ENCODE peak calls at places on chromosomes 12 and 14, in eight cellular contexts. T, S, Q, E, M, V, G and L are unnamed samples.

GRCh38 chr12:15050664-15051063 is 77.8 kb downstream of the PDE6H start:
- DNase-seq in T (no peak), S (peak), Q (no peak), E (peak), M (no peak), V (no peak), G (no peak), L (no peak)

GRCh38 chr12:115752913-115753726 is 524.4 kb downstream of the MED13L start:
- DNase-seq in T (no peak), S (peak), Q (peak), E (peak), M (no peak), V (peak), G (no peak), L (peak)

GRCh38 chr12:105820407-105821140 is 318.2 kb downstream of the NUAK1 start:
- DNase-seq in T (peak), S (peak), Q (peak), E (no peak), M (no peak), V (no peak), G (peak), L (no peak)

GRCh38 chr12:124683330-124683662 is 115.9 kb upstream of the NCOR2 start:
- DNase-seq in T (no peak), S (peak), Q (no peak), E (peak), M (no peak), V (no peak), G (no peak), L (no peak)

GRCh38 chr14:92973265-92973797 is 50.4 kb downstream of the CHGA start:
- DNase-seq in T (peak), S (peak), Q (peak), E (peak), M (peak), V (peak), G (peak), L (peak)

GRCh38 chr14:66974397-66975025 is 214.7 kb upstream of the GARIN2 start:
- DNase-seq in T (no peak), S (peak), Q (no peak), E (no peak), M (no peak), V (no peak), G (no peak), L (no peak)

GRCh38 chr14:73526036-73526984 is 10.6 kb upstream of the ACOT1 start:
- DNase-seq in T (no peak), S (peak), Q (no peak), E (no peak), M (no peak), V (no peak), G (no peak), L (no peak)

GRCh38 chr14:99884834-99885648 is 91.8 kb downstream of the EML1 start:
- DNase-seq in T (no peak), S (peak), Q (peak), E (peak), M (no peak), V (peak), G (no peak), L (no peak)

GRCh38 chr12:108792361-108793292 is 61.3 kb upstream of the CORO1C start:
- DNase-seq in T (no peak), S (no peak), Q (no peak), E (no peak), M (no peak), V (no peak), G (no peak), L (peak)

GRCh38 chr12:45254254-45254653 is 38.4 kb downstream of the ANO6 start:
- DNase-seq in T (no peak), S (no peak), Q (no peak), E (no peak), M (no peak), V (no peak), G (no peak), L (no peak)

GRCh38 chr14:65533736-65534404 is 121.3 kb downstream of the FUT8 start:
- DNase-seq in T (no peak), S (no peak), Q (no peak), E (no peak), M (no peak), V (no peak), G (no peak), L (no peak)

GRCh38 chr12:98516184-98516873 is 939 bp downstream of the TMPO start:
- DNase-seq in T (peak), S (peak), Q (peak), E (peak), M (peak), V (peak), G (peak), L (peak)

GRCh38 chr12:123696209-123696608 is 15.9 kb upstream of the ATP6V0A2 start:
- DNase-seq in T (no peak), S (no peak), Q (no peak), E (no peak), M (no peak), V (no peak), G (no peak), L (no peak)

GRCh38 chr14:70631948-70632347 is 9.8 kb upstream of the TTC9 start:
- DNase-seq in T (no peak), S (no peak), Q (no peak), E (no peak), M (no peak), V (no peak), G (no peak), L (no peak)

GRCh38 chr12:53623986-53624385 is 2.2 kb downstream of the ATF7 start:
- DNase-seq in T (no peak), S (peak), Q (peak), E (no peak), M (no peak), V (no peak), G (no peak), L (no peak)

GRCh38 chr12:14841761-14842160 is 1.6 kb downstream of the ART4 start:
- DNase-seq in T (peak), S (peak), Q (peak), E (peak), M (no peak), V (no peak), G (peak), L (no peak)

GRCh38 chr12:109951136-109951535 is 45.0 kb downstream of the GIT2 start:
- DNase-seq in T (no peak), S (peak), Q (peak), E (no peak), M (no peak), V (no peak), G (no peak), L (no peak)

GRCh38 chr12:123982269-123982668 is 9.3 kb downstream of the ZNF664 start:
- DNase-seq in T (no peak), S (no peak), Q (no peak), E (no peak), M (no peak), V (no peak), G (no peak), L (no peak)

GRCh38 chr14:68506021-68506644 is 286.7 kb downstream of the ZFP36L1 start:
- DNase-seq in T (peak), S (peak), Q (peak), E (no peak), M (no peak), V (peak), G (no peak), L (no peak)

GRCh38 chr12:100573168-100573498 is 351 bp upstream of the GAS2L3 start:
- DNase-seq in T (no peak), S (no peak), Q (no peak), E (no peak), M (no peak), V (no peak), G (no peak), L (no peak)

GRCh38 chr14:22472935-22473854 is 115.8 kb downstream of the DAD1 start:
- DNase-seq in T (no peak), S (peak), Q (peak), E (peak), M (no peak), V (peak), G (no peak), L (no peak)

GRCh38 chr12:6767301-6767591 is 1.1 kb downstream of the PTMS start:
- DNase-seq in T (no peak), S (no peak), Q (no peak), E (no peak), M (no peak), V (no peak), G (no peak), L (peak)

GRCh38 chr12:112559784-112560183 is 141.0 kb downstream of the PTPN11 start:
- DNase-seq in T (no peak), S (no peak), Q (no peak), E (no peak), M (no peak), V (no peak), G (no peak), L (no peak)

GRCh38 chr12:11622774-11623375 is 26.6 kb upstream of the ETV6 start:
- DNase-seq in T (no peak), S (no peak), Q (no peak), E (no peak), M (no peak), V (no peak), G (no peak), L (no peak)

GRCh38 chr14:72318648-72319047 is 386.4 kb downstream of the RGS6 start:
- DNase-seq in T (no peak), S (no peak), Q (no peak), E (no peak), M (no peak), V (no peak), G (no peak), L (no peak)

GRCh38 chr14:83172363-83172762 is 1638.7 kb upstream of the SEL1L start:
- DNase-seq in T (no peak), S (peak), Q (peak), E (no peak), M (no peak), V (no peak), G (no peak), L (no peak)

GRCh38 chr12:22692964-22693555 is 68.1 kb downstream of the ETNK1 start:
- DNase-seq in T (no peak), S (no peak), Q (no peak), E (no peak), M (no peak), V (no peak), G (no peak), L (no peak)

GRCh38 chr12:68074294-68075027 is 85.1 kb downstream of the IFNG start:
- DNase-seq in T (no peak), S (no peak), Q (no peak), E (no peak), M (no peak), V (no peak), G (no peak), L (no peak)

GRCh38 chr12:69947922-69948321 is 122.9 kb downstream of the MYRFL start:
- DNase-seq in T (no peak), S (no peak), Q (no peak), E (no peak), M (no peak), V (no peak), G (no peak), L (no peak)

GRCh38 chr14:58904771-58905170 is 267.0 kb downstream of the DACT1 start:
- DNase-seq in T (no peak), S (no peak), Q (no peak), E (no peak), M (no peak), V (no peak), G (no peak), L (no peak)

GRCh38 chr12:55720071-55720564 is at the start of gene RDH5:
- DNase-seq in T (no peak), S (no peak), Q (peak), E (peak), M (no peak), V (no peak), G (peak), L (no peak)

GRCh38 chr12:54011665-54012532 is 3.1 kb downstream of the HOXC8 start:
- DNase-seq in T (no peak), S (no peak), Q (no peak), E (no peak), M (no peak), V (no peak), G (no peak), L (no peak)

GRCh38 chr12:67676624-67677023 is 28.1 kb downstream of the DYRK2 start:
- DNase-seq in T (no peak), S (no peak), Q (no peak), E (no peak), M (no peak), V (no peak), G (no peak), L (no peak)

GRCh38 chr14:106803379-106803778 is 1277.0 kb downstream of the TMEM121 start:
- DNase-seq in T (no peak), S (no peak), Q (no peak), E (no peak), M (no peak), V (no peak), G (no peak), L (no peak)

GRCh38 chr12:108773798-108774788 is 42.8 kb upstream of the CORO1C start:
- DNase-seq in T (peak), S (peak), Q (peak), E (peak), M (no peak), V (peak), G (peak), L (peak)

GRCh38 chr12:59383426-59383822 is 212.4 kb upstream of the SLC16A7 start:
- DNase-seq in T (no peak), S (peak), Q (peak), E (no peak), M (no peak), V (no peak), G (no peak), L (no peak)

GRCh38 chr14:103529383-103530365 is 678 bp downstream of the TRMT61A start:
- DNase-seq in T (peak), S (no peak), Q (no peak), E (no peak), M (no peak), V (no peak), G (peak), L (no peak)

GRCh38 chr14:103530390-103530789 is 1.4 kb downstream of the TRMT61A start:
- DNase-seq in T (no peak), S (no peak), Q (no peak), E (no peak), M (no peak), V (no peak), G (peak), L (no peak)

GRCh38 chr14:103527408-103528157 is 1.4 kb upstream of the TRMT61A start:
- DNase-seq in T (peak), S (no peak), Q (no peak), E (no peak), M (no peak), V (no peak), G (no peak), L (peak)

GRCh38 chr14:103528158-103528511 is 861 bp upstream of the TRMT61A start:
- DNase-seq in T (no peak), S (no peak), Q (peak), E (no peak), M (no peak), V (no peak), G (peak), L (peak)

DNA sequence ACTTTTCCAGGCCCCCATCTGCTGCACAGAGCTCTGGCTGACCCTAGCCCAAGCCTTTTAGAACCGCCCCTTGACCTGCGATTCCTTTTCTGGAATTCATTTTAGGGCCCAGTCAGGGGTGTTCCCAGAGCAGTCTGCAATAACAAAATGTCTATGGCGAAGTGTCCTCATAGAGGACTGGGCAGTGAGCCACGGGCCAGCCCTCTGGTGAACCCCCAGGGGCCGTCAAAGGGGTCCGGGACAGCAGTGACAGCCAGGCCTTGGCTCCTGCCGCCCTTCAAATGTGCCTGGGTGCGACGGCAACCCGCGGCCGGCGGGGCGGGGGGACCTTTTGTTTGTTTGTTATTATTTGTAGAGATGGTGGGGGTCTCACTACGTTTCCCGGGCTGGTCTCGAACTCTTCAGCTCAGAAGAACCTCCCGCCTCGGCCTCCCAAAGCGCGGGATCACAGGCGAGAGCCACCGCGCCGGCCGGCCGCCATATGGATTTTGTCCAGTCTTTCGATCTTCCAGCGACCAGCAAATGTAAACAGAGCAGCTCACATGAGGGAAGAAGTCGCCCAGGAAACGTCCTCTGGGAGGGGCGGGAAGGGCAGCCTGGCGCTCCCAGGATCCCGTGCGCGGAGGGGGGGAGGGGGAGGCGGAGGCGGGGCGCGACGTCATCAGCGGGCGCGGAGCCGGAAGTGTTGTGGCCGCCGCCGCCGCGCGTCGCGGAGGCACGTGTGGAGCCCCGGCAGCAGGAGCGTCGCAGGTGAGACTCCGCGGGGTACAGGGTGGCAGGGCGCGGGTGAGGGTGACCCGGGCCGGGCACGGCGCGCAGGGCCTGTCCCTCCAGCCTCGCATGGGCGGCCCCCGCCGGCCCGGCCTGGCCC is at the start of gene TRMT61A:
- DNase-seq in T (peak), S (peak), Q (peak), E (peak), M (peak), V (peak), G (peak), L (peak)
- TF ChIP-seq CTCF in T (no peak), S (no peak), Q (no peak), E (no peak), M (no peak), V (no peak), G (no peak), L (no peak)

GRCh38 chr14:31420319-31421081 is at the start of gene HEATR5A:
- DNase-seq in T (peak), S (peak), Q (peak), E (peak), M (peak), V (peak), G (peak), L (peak)
- TF ChIP-seq CTCF in T (peak), S (no peak), Q (no peak), E (peak), M (peak), V (no peak), G (peak), L (no peak)

DNA sequence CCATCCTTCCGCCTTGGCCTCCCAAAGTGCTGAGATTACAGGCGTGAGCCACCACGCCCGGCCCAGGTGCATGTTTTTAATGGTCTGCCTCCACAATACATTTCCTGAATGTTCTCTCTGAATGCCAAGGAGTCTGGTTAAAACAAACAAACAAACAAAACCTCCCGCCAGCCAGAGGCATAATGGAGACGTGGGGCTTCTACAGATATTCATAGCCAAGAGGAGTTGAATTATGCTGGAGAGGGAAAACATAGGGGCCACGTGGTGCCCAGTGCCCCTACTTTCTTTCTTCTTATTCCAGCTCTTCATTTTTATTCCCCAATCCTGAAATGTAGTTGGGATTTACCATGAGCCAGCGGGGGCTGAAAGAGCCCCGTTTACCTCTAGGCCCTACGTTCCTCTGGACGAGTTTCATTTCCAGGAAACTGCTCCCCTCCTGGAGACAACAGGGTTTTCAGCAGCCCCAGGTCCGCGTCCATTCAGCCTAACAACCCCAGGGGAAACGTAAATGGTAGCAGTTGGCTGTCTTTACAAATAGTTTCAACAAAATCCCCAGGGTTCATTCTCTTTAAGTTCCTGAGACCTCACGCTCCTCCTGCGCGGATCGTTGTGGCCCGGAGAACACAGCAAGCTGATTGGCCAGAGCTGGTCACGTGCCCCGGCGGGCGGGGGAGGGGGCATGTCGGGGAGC is 108.5 kb upstream of the ESRRB start:
- DNase-seq in T (no peak), S (no peak), Q (peak), E (peak), M (peak), V (peak), G (peak), L (peak)
- TF ChIP-seq CTCF in T (no peak), S (no peak), Q (peak), E (peak), M (peak), V (no peak), G (no peak), L (no peak)

GRCh38 chr14:60720391-60720790 is 3.8 kb downstream of the SIX4 start:
- DNase-seq in T (no peak), S (no peak), Q (no peak), E (no peak), M (no peak), V (no peak), G (no peak), L (no peak)

GRCh38 chr14:60722163-60722835 is 1.9 kb downstream of the SIX4 start:
- DNase-seq in T (no peak), S (peak), Q (peak), E (peak), M (peak), V (peak), G (peak), L (peak)

GRCh38 chr14:60720962-60721330 is 3.2 kb downstream of the SIX4 start:
- DNase-seq in T (no peak), S (peak), Q (no peak), E (no peak), M (no peak), V (no peak), G (no peak), L (no peak)

GRCh38 chr14:60722836-60723217 is 1.3 kb downstream of the SIX4 start:
- DNase-seq in T (no peak), S (no peak), Q (peak), E (peak), M (peak), V (no peak), G (peak), L (no peak)

DNA sequence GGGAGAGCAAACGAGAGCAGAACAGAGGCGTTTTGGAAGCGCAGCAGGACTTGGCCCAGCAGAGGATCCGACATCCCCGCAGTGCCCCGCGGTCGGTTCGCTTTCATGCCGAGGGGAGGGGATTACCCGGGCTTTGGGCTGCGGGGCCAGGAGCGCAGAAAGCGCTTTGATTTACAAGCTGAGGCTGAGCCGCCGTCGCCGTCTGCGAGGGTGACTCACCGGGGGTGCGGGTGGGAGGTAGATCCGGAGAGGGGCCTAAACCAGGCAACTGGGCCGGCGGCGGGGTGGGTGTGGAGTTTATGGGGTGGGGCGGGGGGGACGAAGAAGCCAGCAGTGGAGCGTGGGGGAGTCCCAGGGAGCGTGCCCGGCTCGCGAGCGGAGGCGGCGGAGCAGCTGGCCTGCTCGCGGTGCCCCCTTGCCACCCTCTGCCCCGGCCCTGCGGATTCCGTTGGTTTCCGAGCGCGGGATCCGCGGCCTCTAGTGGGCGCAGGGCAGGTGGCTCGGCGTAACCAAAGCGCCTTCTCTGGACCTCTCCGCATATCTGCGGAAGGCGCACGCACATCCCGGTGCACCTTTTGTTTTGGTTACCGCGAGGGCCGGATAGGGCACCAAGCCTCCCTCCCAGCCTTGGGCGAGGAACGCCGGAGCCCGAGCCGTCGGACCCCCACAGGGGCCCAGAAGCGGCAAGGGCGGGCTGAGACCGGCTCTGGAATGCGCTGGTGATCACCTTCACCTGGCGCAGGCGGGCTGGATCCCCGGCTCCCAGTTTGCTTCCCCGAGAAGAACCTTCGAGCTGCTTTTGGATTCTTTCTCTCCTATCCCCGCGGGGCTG is 2.6 kb downstream of the SIX4 start:
- DNase-seq in T (peak), S (peak), Q (peak), E (peak), M (peak), V (peak), G (peak), L (peak)
- TF ChIP-seq CTCF in T (peak), S (peak), Q (peak), E (peak), M (peak), V (no peak), G (no peak), L (no peak)

GRCh38 chr14:103540816-103541493 is 12.0 kb downstream of the TRMT61A start:
- DNase-seq in T (no peak), S (no peak), Q (no peak), E (no peak), M (no peak), V (no peak), G (no peak), L (peak)
- TF ChIP-seq CTCF in T (no peak), S (no peak), Q (no peak), E (no peak), M (no peak), V (no peak), G (no peak), L (no peak)